ENCODE peak calls at places on chromosomes 1 and 21, in four cellular contexts. A, F, O and M are unnamed samples.
A peak's percentile ranks its signal among the peaks of the same experiment; 100 is the strongest.

GRCh38 chr1:83802023-83802422 is 196.9 kb downstream of the TTLL7 start:
- DNase-seq in F (no peak), O (no peak), A (no peak), M (no peak)

GRCh38 chr1:7301346-7301993 is 469.6 kb upstream of the VAMP3 start:
- DNase-seq in F (no peak), A (no peak), O (no peak), M (no peak)

GRCh38 chr1:27049607-27050006 is 37.0 kb upstream of the TENT5B start:
- DNase-seq in F (peak; percentile 57), A (peak; percentile 68), O (no peak), M (no peak)

GRCh38 chr1:79100385-79100784 is 93.9 kb upstream of the ADGRL4 start:
- DNase-seq in O (no peak), A (no peak), F (no peak), M (no peak)

GRCh38 chr1:55362558-55362957 is 147.4 kb upstream of the USP24 start:
- DNase-seq in O (no peak), F (no peak), A (no peak), M (no peak)

GRCh38 chr1:185062710-185063370 is 17.5 kb downstream of the RNF2 start:
- DNase-seq in O (no peak), A (no peak), F (no peak), M (no peak)

GRCh38 chr1:53582211-53583020 is 123.2 kb downstream of the DMRTB1 start:
- DNase-seq in O (no peak), A (no peak), F (peak; percentile 24), M (no peak)

GRCh38 chr1:213295860-213296259 is 244.8 kb downstream of the RPS6KC1 start:
- DNase-seq in F (no peak), O (no peak), A (no peak), M (no peak)

GRCh38 chr1:20494609-20495311 is 8.8 kb upstream of the CAMK2N1 start:
- DNase-seq in F (no peak), A (no peak), O (no peak), M (no peak)

GRCh38 chr1:185156321-185156853 is 366 bp downstream of the TRMT1L start:
- DNase-seq in F (peak; percentile 25), O (no peak), A (no peak), M (no peak)

GRCh38 chr21:29777155-29777554 is 162.6 kb downstream of the GRIK1 start:
- DNase-seq in F (no peak), A (no peak), O (no peak), M (no peak)

GRCh38 chr1:58979085-58979484 is 195.2 kb upstream of the JUN start:
- DNase-seq in F (no peak), A (no peak), O (no peak), M (no peak)

GRCh38 chr1:159937014-159937750 is 8.2 kb downstream of the IGSF9 start:
- DNase-seq in F (no peak), A (no peak), O (no peak), M (no peak)

GRCh38 chr1:108722292-108722691 is 9.6 kb downstream of the FNDC7 start:
- DNase-seq in A (no peak), O (no peak), F (no peak), M (peak; percentile 14)

GRCh38 chr1:197066719-197067456 is at the start of gene F13B:
- DNase-seq in A (no peak), O (no peak), F (no peak), M (peak; percentile 15)

GRCh38 chr1:241603626-241604337 is 36.4 kb downstream of the CHML start:
- DNase-seq in F (no peak), O (no peak), A (no peak), M (no peak)

GRCh38 chr1:162016616-162017015 is 7.1 kb downstream of the OLFML2B start:
- DNase-seq in F (no peak), A (no peak), O (no peak), M (no peak)

GRCh38 chr1:145855426-145855948 is 3.4 kb downstream of the PIAS3 start:
- DNase-seq in O (no peak), F (no peak), A (no peak), M (no peak)

GRCh38 chr1:145857170-145857569 is 1.7 kb downstream of the PIAS3 start:
- DNase-seq in F (no peak), O (no peak), A (no peak), M (no peak)

GRCh38 chr1:145859491-145860159 is 744 bp upstream of the PIAS3 start:
- DNase-seq in F (peak; percentile 94), O (peak; percentile 23), A (peak; percentile 89), M (peak; percentile 73)

GRCh38 chr1:145858937-145859490 is at the start of gene PIAS3:
- DNase-seq in F (peak; percentile 97), A (peak; percentile 98), O (peak; percentile 65), M (peak; percentile 76)

GRCh38 chr1:145858238-145858936 is 494 bp downstream of the PIAS3 start:
- DNase-seq in A (peak; percentile 88), O (no peak), F (peak; percentile 64), M (no peak)
- TF ChIP-seq NR2C2 in A (no peak), O (no peak), F (no peak), M (no peak)

GRCh38 chr21:33266784-33267135 is 593 bp downstream of the IL10RB start:
- DNase-seq in O (no peak), A (no peak), F (peak; percentile 42), M (no peak)

GRCh38 chr21:33265664-33266049 is 510 bp upstream of the IL10RB start:
- DNase-seq in F (peak; percentile 30), A (no peak), O (peak; percentile 68), M (no peak)

GRCh38 chr21:33267250-33267649 is 1.1 kb downstream of the IL10RB start:
- DNase-seq in F (no peak), A (no peak), O (no peak), M (no peak)

GRCh38 chr21:33264561-33264960 is 1.6 kb upstream of the IL10RB start:
- DNase-seq in O (no peak), F (no peak), A (no peak), M (no peak)

DNA sequence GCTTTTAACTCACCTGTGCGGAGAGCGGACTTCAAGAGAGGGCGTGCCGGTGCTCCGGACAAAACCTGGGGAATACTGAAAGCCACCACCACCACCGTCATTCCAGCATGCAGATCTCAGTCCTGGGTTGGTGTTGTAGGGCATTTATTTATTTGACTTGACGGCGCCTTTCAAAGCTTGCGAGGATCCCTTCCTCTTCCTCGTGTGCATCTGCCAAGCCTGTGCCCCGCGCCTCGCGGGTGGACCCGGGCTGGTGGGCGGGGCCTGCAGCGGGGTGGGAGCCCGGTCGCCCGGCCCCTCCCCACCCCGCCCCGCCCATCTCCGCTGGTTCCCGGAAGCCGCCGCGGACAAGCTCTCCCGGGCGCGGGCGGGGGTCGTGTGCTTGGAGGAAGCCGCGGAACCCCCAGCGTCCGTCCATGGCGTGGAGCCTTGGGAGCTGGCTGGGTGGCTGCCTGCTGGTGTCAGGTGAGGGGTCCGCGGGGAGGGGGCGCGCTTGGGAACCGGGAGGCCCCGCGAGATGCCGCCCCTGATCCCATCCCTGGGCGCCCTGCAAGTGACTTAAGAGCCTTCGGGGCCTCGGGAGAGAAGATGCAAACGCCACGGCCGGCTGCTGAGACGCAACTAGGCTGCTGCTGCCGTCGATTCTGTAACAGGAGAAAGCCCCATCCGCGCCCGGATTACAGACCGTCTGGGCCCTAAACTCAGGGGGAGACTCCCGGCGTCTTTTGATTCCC is at the start of gene IL10RB:
- DNase-seq in A (peak; percentile 71), O (peak; percentile 27), F (peak; percentile 97), M (peak; percentile 29)
- TF ChIP-seq NR2C2 in A (no peak), O (no peak), F (no peak), M (no peak)

DNA sequence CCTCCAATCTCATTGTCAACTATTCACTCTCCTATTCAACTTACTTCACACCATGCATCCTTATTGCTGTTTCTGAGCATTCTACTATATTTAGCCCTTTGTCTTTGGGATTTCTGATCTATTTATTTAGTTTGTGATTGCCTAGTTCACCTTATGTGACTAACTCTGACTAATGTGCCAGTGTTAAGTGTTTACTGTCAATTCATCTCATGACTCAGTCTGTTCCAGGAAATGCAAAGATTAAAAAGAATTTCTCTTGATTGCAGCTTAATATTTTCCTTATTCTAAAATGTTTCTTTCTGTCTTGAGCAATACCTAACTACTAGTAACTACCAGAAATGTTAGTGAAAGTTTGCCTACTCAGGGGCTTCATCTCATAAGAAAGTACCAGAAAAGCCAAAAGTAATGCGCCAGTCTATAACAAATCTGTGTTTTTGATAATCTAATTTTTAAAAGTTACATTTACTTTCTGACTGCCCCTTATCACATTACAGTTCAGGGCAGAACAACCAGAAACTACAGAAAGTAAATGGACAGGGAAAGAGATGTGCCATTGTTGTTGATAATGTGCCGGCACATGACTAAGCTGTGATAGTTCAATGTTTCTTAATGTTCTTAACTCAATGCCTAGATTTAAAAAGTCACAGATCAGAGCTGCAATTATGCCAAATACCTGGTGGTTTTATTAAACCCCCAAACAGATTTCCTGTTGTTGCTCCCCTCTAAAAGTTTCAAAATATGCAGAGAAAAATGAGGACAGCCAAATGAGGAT is 556.5 kb downstream of the PTBP2 start:
- DNase-seq in F (no peak), O (no peak), A (no peak), M (no peak)
- TF ChIP-seq NR2C2 in F (no peak), O (no peak), A (no peak), M (no peak)

GRCh38 chr1:1001057-1001630 is 1.2 kb upstream of the HES4 start:
- DNase-seq in A (no peak), O (no peak), F (peak; percentile 58), M (no peak)

GRCh38 chr1:1003618-1004419 is 3.9 kb upstream of the HES4 start:
- DNase-seq in A (no peak), F (peak; percentile 30), O (no peak), M (no peak)

GRCh38 chr1:1000357-1001056 is 610 bp upstream of the HES4 start:
- DNase-seq in O (peak; percentile 37), A (peak; percentile 75), F (peak; percentile 97), M (peak; percentile 55)

GRCh38 chr1:999797-1000356 is at the start of gene HES4:
- DNase-seq in O (no peak), A (peak; percentile 92), F (peak; percentile 95), M (peak; percentile 87)

GRCh38 chr1:1001631-1002300 is 1.9 kb upstream of the HES4 start:
- DNase-seq in F (peak; percentile 95), A (peak; percentile 79), O (no peak), M (peak; percentile 62)
- TF ChIP-seq NR2C2 in F (peak; percentile 15), A (no peak), O (no peak), M (no peak)

GRCh38 chr1:3998086-3998485 is 98.0 kb upstream of the C1orf174 start:
- DNase-seq in O (no peak), A (no peak), F (no peak), M (no peak)

GRCh38 chr1:4001461-4001860 is 101.4 kb upstream of the C1orf174 start:
- DNase-seq in A (no peak), F (no peak), O (no peak), M (no peak)

GRCh38 chr1:4002061-4002521 is 102.0 kb upstream of the C1orf174 start:
- DNase-seq in A (no peak), O (no peak), F (no peak), M (no peak)

GRCh38 chr1:4000811-4001251 is 100.8 kb upstream of the C1orf174 start:
- DNase-seq in F (no peak), O (no peak), A (no peak), M (no peak)

GRCh38 chr1:3999941-4000735 is 100.1 kb upstream of the C1orf174 start:
- DNase-seq in F (no peak), A (no peak), O (no peak), M (no peak)
- TF ChIP-seq NR2C2 in F (no peak), A (no peak), O (no peak), M (no peak)

GRCh38 chr1:10712568-10712967 is 83.9 kb downstream of the CASZ1 start:
- DNase-seq in O (no peak), F (no peak), A (no peak), M (no peak)
- TF ChIP-seq NR2C2 in O (no peak), F (no peak), A (no peak), M (no peak)